ENCODE peak calls at places on chromosomes 2 and 18, in four cellular contexts. One of them, this sample, is unnamed.

GRCh38 chr18:68995675-68996074 is 197.8 kb downstream of the CCDC102B start:
- DNase-seq in IMR-90: no peak
- DNase-seq in SK-N-SH: no peak
- DNase-seq in GM12878: no peak
- DNase-seq in this sample: no peak

GRCh38 chr2:48248251-48248933 is 281.6 kb upstream of the STON1 start:
- DNase-seq in IMR-90: peak
- DNase-seq in SK-N-SH: no peak
- DNase-seq in GM12878: peak
- DNase-seq in this sample: no peak

GRCh38 chr2:191892391-191892790 is 45.5 kb upstream of the CAVIN2 start:
- DNase-seq in IMR-90: peak
- DNase-seq in SK-N-SH: no peak
- DNase-seq in GM12878: no peak
- DNase-seq in this sample: no peak

GRCh38 chr2:1318366-1319009 is 94.8 kb upstream of the TPO start:
- DNase-seq in IMR-90: no peak
- DNase-seq in SK-N-SH: no peak
- DNase-seq in GM12878: no peak
- DNase-seq in this sample: no peak

GRCh38 chr18:44884446-44884845 is 203.8 kb downstream of the SETBP1 start:
- DNase-seq in IMR-90: no peak
- DNase-seq in SK-N-SH: no peak
- DNase-seq in GM12878: no peak
- DNase-seq in this sample: no peak

GRCh38 chr2:60764736-60765534 is 8.9 kb downstream of the PAPOLG start:
- DNase-seq in IMR-90: peak
- DNase-seq in SK-N-SH: no peak
- DNase-seq in GM12878: no peak
- DNase-seq in this sample: no peak

GRCh38 chr2:161104054-161104553 is 56.1 kb upstream of the TANK start:
- DNase-seq in IMR-90: no peak
- DNase-seq in SK-N-SH: no peak
- DNase-seq in GM12878: peak
- DNase-seq in this sample: no peak

GRCh38 chr2:126543081-126543480 is 112.9 kb upstream of the GYPC start:
- DNase-seq in IMR-90: no peak
- DNase-seq in SK-N-SH: no peak
- DNase-seq in GM12878: no peak
- DNase-seq in this sample: peak

GRCh38 chr18:28176933-28177827 is at the start of gene CDH2:
- DNase-seq in IMR-90: peak
- DNase-seq in SK-N-SH: peak
- DNase-seq in GM12878: no peak
- DNase-seq in this sample: no peak

GRCh38 chr18:59696311-59697235 is 650 bp downstream of the CCBE1 start:
- DNase-seq in IMR-90: peak
- DNase-seq in SK-N-SH: no peak
- DNase-seq in GM12878: no peak
- DNase-seq in this sample: no peak

GRCh38 chr18:25982961-25983360 is 107.5 kb downstream of the SS18 start:
- DNase-seq in IMR-90: no peak
- DNase-seq in SK-N-SH: no peak
- DNase-seq in GM12878: no peak
- DNase-seq in this sample: no peak

GRCh38 chr2:159828736-159829135 is 30.7 kb upstream of the CD302 start:
- DNase-seq in IMR-90: no peak
- DNase-seq in SK-N-SH: no peak
- DNase-seq in GM12878: no peak
- DNase-seq in this sample: no peak

GRCh38 chr2:231677632-231678104 is 30.7 kb upstream of the PTMA start:
- DNase-seq in IMR-90: peak
- DNase-seq in SK-N-SH: peak
- DNase-seq in GM12878: no peak
- DNase-seq in this sample: peak

GRCh38 chr2:46380038-46380940 is 83.1 kb downstream of the EPAS1 start:
- DNase-seq in IMR-90: no peak
- DNase-seq in SK-N-SH: no peak
- DNase-seq in GM12878: no peak
- DNase-seq in this sample: no peak

GRCh38 chr18:78406743-78407455 is 572.7 kb upstream of the SALL3 start:
- DNase-seq in IMR-90: no peak
- DNase-seq in SK-N-SH: no peak
- DNase-seq in GM12878: no peak
- DNase-seq in this sample: no peak

GRCh38 chr2:1825046-1825445 is 80.7 kb upstream of the PXDN start:
- DNase-seq in IMR-90: no peak
- DNase-seq in SK-N-SH: no peak
- DNase-seq in GM12878: no peak
- DNase-seq in this sample: no peak

GRCh38 chr2:23378496-23378895 is 6.5 kb upstream of the KLHL29 start:
- DNase-seq in IMR-90: no peak
- DNase-seq in SK-N-SH: no peak
- DNase-seq in GM12878: no peak
- DNase-seq in this sample: no peak

GRCh38 chr2:4269885-4270284 is 566.5 kb downstream of the DCDC2C start:
- DNase-seq in IMR-90: no peak
- DNase-seq in SK-N-SH: no peak
- DNase-seq in GM12878: no peak
- DNase-seq in this sample: peak

GRCh38 chr2:101533611-101534601 is 59.0 kb upstream of the RFX8 start:
- DNase-seq in IMR-90: no peak
- DNase-seq in SK-N-SH: no peak
- DNase-seq in GM12878: no peak
- DNase-seq in this sample: no peak

GRCh38 chr18:79876497-79876896 is 75.0 kb downstream of the SLC66A2 start:
- DNase-seq in IMR-90: no peak
- DNase-seq in SK-N-SH: peak
- DNase-seq in GM12878: no peak
- DNase-seq in this sample: no peak

GRCh38 chr2:196249860-196250259 is 78.5 kb upstream of the STK17B start:
- DNase-seq in IMR-90: peak
- DNase-seq in SK-N-SH: no peak
- DNase-seq in GM12878: no peak
- DNase-seq in this sample: no peak

GRCh38 chr18:56807883-56808282 is 156.7 kb downstream of the WDR7 start:
- DNase-seq in IMR-90: no peak
- DNase-seq in SK-N-SH: peak
- DNase-seq in GM12878: no peak
- DNase-seq in this sample: no peak

GRCh38 chr2:3440486-3440885 is 61.0 kb downstream of the TRAPPC12 start:
- DNase-seq in IMR-90: no peak
- DNase-seq in SK-N-SH: no peak
- DNase-seq in GM12878: no peak
- DNase-seq in this sample: no peak

GRCh38 chr18:78090584-78090983 is 840.9 kb downstream of the GALR1 start:
- DNase-seq in IMR-90: no peak
- DNase-seq in SK-N-SH: no peak
- DNase-seq in GM12878: no peak
- DNase-seq in this sample: no peak

GRCh38 chr2:86249176-86249842 is 50.1 kb downstream of the MRPL35 start:
- DNase-seq in IMR-90: peak
- DNase-seq in SK-N-SH: peak
- DNase-seq in GM12878: no peak
- DNase-seq in this sample: peak

GRCh38 chr2:158144914-158145625 is 43.4 kb downstream of the UPP2 start:
- DNase-seq in IMR-90: no peak
- DNase-seq in SK-N-SH: no peak
- DNase-seq in GM12878: no peak
- DNase-seq in this sample: no peak

GRCh38 chr2:38251940-38252339 is 125.1 kb downstream of the ATL2 start:
- DNase-seq in IMR-90: no peak
- DNase-seq in SK-N-SH: no peak
- DNase-seq in GM12878: no peak
- DNase-seq in this sample: no peak

GRCh38 chr2:75602724-75603342 is 42.1 kb upstream of the EVA1A start:
- DNase-seq in IMR-90: peak
- DNase-seq in SK-N-SH: no peak
- DNase-seq in GM12878: no peak
- DNase-seq in this sample: no peak

GRCh38 chr2:57210855-57211254 is 835.8 kb upstream of the VRK2 start:
- DNase-seq in IMR-90: no peak
- DNase-seq in SK-N-SH: no peak
- DNase-seq in GM12878: no peak
- DNase-seq in this sample: no peak

GRCh38 chr18:56722518-56722917 is 71.4 kb downstream of the WDR7 start:
- DNase-seq in IMR-90: no peak
- DNase-seq in SK-N-SH: no peak
- DNase-seq in GM12878: no peak
- DNase-seq in this sample: no peak

GRCh38 chr18:10124557-10124956 is 210.7 kb downstream of the VAPA start:
- DNase-seq in IMR-90: no peak
- DNase-seq in SK-N-SH: no peak
- DNase-seq in GM12878: no peak
- DNase-seq in this sample: no peak

GRCh38 chr2:61705625-61706024 is 148.2 kb downstream of the FAM161A start:
- DNase-seq in IMR-90: no peak
- DNase-seq in SK-N-SH: no peak
- DNase-seq in GM12878: no peak
- DNase-seq in this sample: no peak

GRCh38 chr2:222504714-222505113 is 80.4 kb downstream of the SGPP2 start:
- DNase-seq in IMR-90: no peak
- DNase-seq in SK-N-SH: no peak
- DNase-seq in GM12878: peak
- DNase-seq in this sample: no peak

GRCh38 chr2:46460241-46460921 is 19.0 kb upstream of the TMEM247 start:
- DNase-seq in IMR-90: no peak
- DNase-seq in SK-N-SH: peak
- DNase-seq in GM12878: no peak
- DNase-seq in this sample: peak

GRCh38 chr2:56127773-56128170 is 56.0 kb upstream of the CCDC85A start:
- DNase-seq in IMR-90: no peak
- DNase-seq in SK-N-SH: no peak
- DNase-seq in GM12878: no peak
- DNase-seq in this sample: no peak
- TF ChIP-seq RCOR1 in IMR-90: no peak
- TF ChIP-seq RCOR1 in SK-N-SH: no peak
- TF ChIP-seq RCOR1 in GM12878: no peak
- TF ChIP-seq RCOR1 in this sample: no peak

GRCh38 chr18:31607384-31607783 is 15.7 kb downstream of the TTR start:
- DNase-seq in IMR-90: no peak
- DNase-seq in SK-N-SH: no peak
- DNase-seq in GM12878: no peak
- DNase-seq in this sample: no peak

GRCh38 chr18:31598021-31598805 is 6.5 kb downstream of the TTR start:
- DNase-seq in IMR-90: no peak
- DNase-seq in SK-N-SH: no peak
- DNase-seq in GM12878: no peak
- DNase-seq in this sample: no peak

GRCh38 chr18:31606265-31606664 is 14.6 kb downstream of the TTR start:
- DNase-seq in IMR-90: no peak
- DNase-seq in SK-N-SH: no peak
- DNase-seq in GM12878: no peak
- DNase-seq in this sample: no peak

GRCh38 chr18:31603335-31603734 is 11.7 kb downstream of the TTR start:
- DNase-seq in IMR-90: no peak
- DNase-seq in SK-N-SH: no peak
- DNase-seq in GM12878: no peak
- DNase-seq in this sample: no peak
- TF ChIP-seq MXI1 in IMR-90: no peak
- TF ChIP-seq MXI1 in SK-N-SH: no peak
- TF ChIP-seq MXI1 in GM12878: no peak
- TF ChIP-seq MXI1 in this sample: no peak

GRCh38 chr2:213252206-213252605 is 32.1 kb upstream of the SPAG16 start:
- DNase-seq in IMR-90: no peak
- DNase-seq in SK-N-SH: no peak
- DNase-seq in GM12878: no peak
- DNase-seq in this sample: no peak

GRCh38 chr2:213249502-213249901 is 34.8 kb upstream of the SPAG16 start:
- DNase-seq in IMR-90: no peak
- DNase-seq in SK-N-SH: no peak
- DNase-seq in GM12878: no peak
- DNase-seq in this sample: no peak

GRCh38 chr2:213253162-213253561 is 31.1 kb upstream of the SPAG16 start:
- DNase-seq in IMR-90: no peak
- DNase-seq in SK-N-SH: no peak
- DNase-seq in GM12878: no peak
- DNase-seq in this sample: no peak

GRCh38 chr2:213248637-213249036 is 35.6 kb upstream of the SPAG16 start:
- DNase-seq in IMR-90: no peak
- DNase-seq in SK-N-SH: no peak
- DNase-seq in GM12878: no peak
- DNase-seq in this sample: no peak

DNA sequence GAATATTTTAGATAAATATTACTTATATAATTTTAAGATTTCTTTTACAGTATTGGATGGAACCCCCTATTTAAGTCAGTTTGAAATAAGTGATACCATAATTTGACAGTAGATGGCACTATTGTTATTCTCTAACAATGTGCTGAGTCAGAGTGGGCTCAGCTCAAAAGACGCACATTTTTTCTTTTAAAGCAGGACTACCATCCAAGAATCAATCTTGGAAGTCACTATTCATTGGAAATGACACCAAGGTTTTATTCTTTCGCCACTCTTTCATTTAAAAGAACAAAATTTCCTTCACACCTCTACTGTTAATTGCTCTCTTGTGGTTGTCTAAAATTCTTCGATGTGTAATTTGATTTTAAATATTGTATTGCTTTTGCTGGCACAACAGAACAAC is 32.6 kb upstream of the SPAG16 start:
- DNase-seq in IMR-90: peak
- DNase-seq in SK-N-SH: peak
- DNase-seq in GM12878: no peak
- DNase-seq in this sample: peak
- TF ChIP-seq RCOR1 in IMR-90: no peak
- TF ChIP-seq RCOR1 in SK-N-SH: no peak
- TF ChIP-seq RCOR1 in GM12878: no peak
- TF ChIP-seq RCOR1 in this sample: no peak

GRCh38 chr18:11165952-11166351 is 16.6 kb upstream of the PIEZO2 start:
- DNase-seq in IMR-90: no peak
- DNase-seq in SK-N-SH: no peak
- DNase-seq in GM12878: no peak
- DNase-seq in this sample: no peak

GRCh38 chr18:11162889-11163288 is 13.5 kb upstream of the PIEZO2 start:
- DNase-seq in IMR-90: no peak
- DNase-seq in SK-N-SH: no peak
- DNase-seq in GM12878: no peak
- DNase-seq in this sample: no peak

GRCh38 chr18:11163668-11164067 is 14.3 kb upstream of the PIEZO2 start:
- DNase-seq in IMR-90: peak
- DNase-seq in SK-N-SH: peak
- DNase-seq in GM12878: no peak
- DNase-seq in this sample: no peak

GRCh38 chr18:11165138-11165537 is 15.8 kb upstream of the PIEZO2 start:
- DNase-seq in IMR-90: no peak
- DNase-seq in SK-N-SH: no peak
- DNase-seq in GM12878: no peak
- DNase-seq in this sample: no peak

DNA sequence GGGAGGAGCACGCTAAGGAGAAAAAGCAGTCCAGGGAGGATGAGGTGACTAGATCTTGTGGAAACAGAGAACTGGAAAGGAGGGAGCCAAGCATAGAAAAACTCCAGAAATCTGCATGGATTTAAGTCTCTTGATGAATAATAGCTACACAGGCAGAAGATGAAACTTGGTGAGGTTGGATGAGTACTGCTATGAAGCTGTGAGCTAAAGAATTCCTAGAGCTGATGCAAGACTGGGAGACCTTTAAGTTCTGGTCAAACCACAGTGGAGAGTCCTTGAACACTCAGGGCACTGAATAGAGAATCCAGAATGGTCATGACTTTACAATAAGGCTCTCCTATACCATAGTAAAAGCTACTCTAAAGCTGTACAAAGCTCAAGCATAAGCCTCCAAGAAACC is 18.4 kb upstream of the PIEZO2 start:
- DNase-seq in IMR-90: peak
- DNase-seq in SK-N-SH: no peak
- DNase-seq in GM12878: no peak
- DNase-seq in this sample: no peak
- TF ChIP-seq MXI1 in IMR-90: no peak
- TF ChIP-seq MXI1 in SK-N-SH: no peak
- TF ChIP-seq MXI1 in GM12878: no peak
- TF ChIP-seq MXI1 in this sample: no peak